ENCODE peak calls at places on chromosomes 2 and 18, in four cellular contexts. X is skeletal muscle cell; Z is effector memory CD4-positive, alpha-beta T cell; D is prostate gland. F is an unnamed sample.

GRCh38 chr2:76478636-76479035 is 767.9 kb upstream of the GCFC2 start:
- DNase-seq in X (no peak), Z (no peak), D (no peak), F (no peak)

GRCh38 chr2:153416071-153416470 is 62.5 kb downstream of the RPRM start:
- DNase-seq in X (no peak), Z (no peak), D (no peak), F (no peak)

GRCh38 chr18:55579471-55579870 is 8.5 kb downstream of the TCF4 start:
- DNase-seq in X (no peak), Z (no peak), D (no peak), F (no peak)

GRCh38 chr2:241072553-241073165 is 29.4 kb downstream of the MTERF4 start:
- DNase-seq in X (no peak), Z (no peak), D (no peak), F (no peak)

GRCh38 chr2:151029406-151030157 is 232.1 kb downstream of the RBM43 start:
- DNase-seq in X (peak; percentile 85), Z (no peak), D (no peak), F (no peak)

GRCh38 chr2:62284471-62284870 is 88.6 kb downstream of the B3GNT2 start:
- DNase-seq in X (no peak), Z (no peak), D (no peak), F (no peak)

GRCh38 chr2:116074161-116074560 is 1631.7 kb downstream of the DPP10 start:
- DNase-seq in X (no peak), Z (no peak), D (no peak), F (no peak)

GRCh38 chr2:109614715-109615636 is 812 bp downstream of the SOWAHC start:
- DNase-seq in X (no peak), Z (no peak), D (no peak), F (no peak)

GRCh38 chr18:79979843-79980242 is 8.5 kb downstream of the TXNL4A start:
- DNase-seq in X (no peak), Z (no peak), D (no peak), F (no peak)

GRCh38 chr2:66439291-66440010 is 4.5 kb downstream of the MEIS1 start:
- DNase-seq in X (no peak), Z (no peak), D (no peak), F (no peak)

GRCh38 chr2:17813015-17813741 is 3.1 kb upstream of the MSGN1 start:
- DNase-seq in X (no peak), Z (no peak), D (peak; percentile 66), F (no peak)

GRCh38 chr2:142140434-142140845 is 9.6 kb upstream of the LRP1B start:
- DNase-seq in X (no peak), Z (no peak), D (no peak), F (no peak)

GRCh38 chr2:61353909-61354308 is 117.0 kb downstream of the USP34 start:
- DNase-seq in X (no peak), Z (no peak), D (no peak), F (no peak)

GRCh38 chr18:12287131-12287681 is 20.8 kb upstream of the TUBB6 start:
- DNase-seq in X (no peak), Z (no peak), D (no peak), F (no peak)

GRCh38 chr2:43899589-43899988 is 60.8 kb downstream of the ABCG8 start:
- DNase-seq in X (no peak), Z (no peak), D (no peak), F (no peak)

GRCh38 chr2:120443946-120444345 is 98.0 kb downstream of the INHBB start:
- DNase-seq in X (no peak), Z (no peak), D (no peak), F (no peak)

GRCh38 chr2:16068233-16068940 is 128.0 kb downstream of the MYCN start:
- DNase-seq in X (no peak), Z (no peak), D (no peak), F (no peak)

GRCh38 chr18:29874519-29875098 is 1167.9 kb downstream of the DSC3 start:
- DNase-seq in X (no peak), Z (no peak), D (no peak), F (no peak)

GRCh38 chr2:101327863-101328394 is 19.4 kb upstream of the RNF149 start:
- DNase-seq in X (no peak), Z (no peak), D (peak; percentile 90), F (no peak)

GRCh38 chr2:149152597-149152996 is 114.1 kb downstream of the LYPD6B start:
- DNase-seq in X (no peak), Z (no peak), D (no peak), F (no peak)

GRCh38 chr2:150586858-150587257 is 99.4 kb upstream of the RND3 start:
- DNase-seq in X (no peak), Z (no peak), D (no peak), F (no peak)

GRCh38 chr2:74695663-74696062 is 41.6 kb downstream of the SEMA4F start:
- DNase-seq in X (no peak), Z (no peak), D (no peak), F (no peak)

GRCh38 chr2:9095690-9096089 is 92.2 kb upstream of the MBOAT2 start:
- DNase-seq in X (no peak), Z (no peak), D (no peak), F (peak; percentile 66)

GRCh38 chr2:20048488-20049443 is 2.7 kb downstream of the LAPTM4A start:
- DNase-seq in X (no peak), Z (no peak), D (no peak), F (no peak)

GRCh38 chr2:240596491-240596931 is 10.0 kb downstream of the CAPN10 start:
- DNase-seq in X (no peak), Z (no peak), D (peak; percentile 74), F (peak; percentile 43)

GRCh38 chr2:47771211-47771610 is 11.7 kb upstream of the MSH6 start:
- DNase-seq in X (peak; percentile 88), Z (no peak), D (no peak), F (no peak)

GRCh38 chr2:14941151-14941631 is 308.7 kb downstream of the LRATD1 start:
- DNase-seq in X (no peak), Z (no peak), D (no peak), F (no peak)

GRCh38 chr18:5294618-5295230 is 802 bp downstream of the ZBTB14 start:
- DNase-seq in X (no peak), Z (peak; percentile 60), D (peak; percentile 38), F (no peak)

GRCh38 chr2:207153266-207153990 is 12.3 kb downstream of the KLF7 start:
- DNase-seq in X (no peak), Z (no peak), D (no peak), F (no peak)

GRCh38 chr2:25339791-25340339 is 1.9 kb downstream of the DNMT3A start:
- DNase-seq in X (no peak), Z (no peak), D (peak; percentile 30), F (peak; percentile 71)

GRCh38 chr2:59354498-59354897 is 1113.4 kb upstream of the FANCL start:
- DNase-seq in X (no peak), Z (no peak), D (no peak), F (no peak)

GRCh38 chr2:17470855-17471641 is 47.2 kb downstream of the RAD51AP2 start:
- DNase-seq in X (no peak), Z (no peak), D (no peak), F (no peak)

GRCh38 chr2:88857951-88858406 is 166.5 kb downstream of the RPIA start:
- DNase-seq in X (peak; percentile 19), Z (no peak), D (no peak), F (peak; percentile 60)

GRCh38 chr18:61855992-61856378 is 36.8 kb downstream of the RNF152 start:
- DNase-seq in X (no peak), Z (no peak), D (no peak), F (no peak)

GRCh38 chr18:69217271-69217670 is 183.4 kb upstream of the DOK6 start:
- DNase-seq in X (no peak), Z (no peak), D (no peak), F (no peak)

GRCh38 chr18:75129717-75130477 is 79.0 kb downstream of the PTGR3 start:
- DNase-seq in X (no peak), Z (no peak), D (no peak), F (peak; percentile 33)
- H3K4me3 ChIP-seq in X (no peak overlapping the region), Z (no peak overlapping the region), D (no peak overlapping the region), F (no peak overlapping the region)

DNA sequence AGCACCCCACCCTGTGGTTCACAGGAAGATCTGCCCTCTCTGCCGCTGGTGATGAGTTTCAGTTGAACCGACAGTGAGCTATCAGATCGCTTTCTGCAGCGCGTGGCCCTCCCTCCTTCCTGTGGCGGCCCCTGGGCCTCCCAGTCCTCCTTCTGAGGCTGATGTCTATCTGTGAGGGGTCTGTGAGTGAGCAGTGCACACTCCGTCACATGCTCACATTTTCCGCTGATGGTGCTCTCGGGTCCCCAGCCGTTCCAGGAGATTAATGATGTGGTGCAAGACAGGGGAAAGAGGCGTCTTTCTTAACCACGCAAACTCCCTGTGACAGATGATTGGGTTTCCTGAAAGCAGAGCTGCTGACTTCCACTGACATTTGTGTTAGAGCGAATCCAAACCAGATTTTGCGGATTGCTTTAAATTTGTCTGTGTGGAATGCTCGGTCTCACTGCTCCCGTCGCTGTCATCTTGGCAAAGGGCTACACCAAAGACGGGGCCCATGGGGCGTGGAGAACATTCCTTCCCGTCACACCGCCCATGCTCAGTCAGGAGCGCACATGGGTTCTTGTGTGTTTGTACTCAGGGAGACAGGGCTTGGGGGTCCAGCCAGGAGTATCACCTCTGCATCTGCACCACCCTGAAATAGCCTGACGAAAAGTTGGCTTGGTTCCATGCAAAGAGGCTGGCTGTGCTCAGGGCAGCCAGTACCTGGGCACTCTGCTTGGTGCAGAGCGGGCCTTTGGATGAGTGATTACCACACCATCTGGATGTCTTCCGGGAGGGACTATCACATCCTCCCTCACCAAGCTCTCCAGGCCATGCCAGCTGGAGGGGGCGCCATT is 154.7 kb upstream of the HS6ST1 start:
- DNase-seq in X (peak; percentile 14), Z (no peak), D (peak; percentile 42), F (no peak)
- H3K4me3 ChIP-seq in X (no peak overlapping the region), Z (no peak overlapping the region), D (no peak overlapping the region), F (peak overlapping the region; percentile 8)

DNA sequence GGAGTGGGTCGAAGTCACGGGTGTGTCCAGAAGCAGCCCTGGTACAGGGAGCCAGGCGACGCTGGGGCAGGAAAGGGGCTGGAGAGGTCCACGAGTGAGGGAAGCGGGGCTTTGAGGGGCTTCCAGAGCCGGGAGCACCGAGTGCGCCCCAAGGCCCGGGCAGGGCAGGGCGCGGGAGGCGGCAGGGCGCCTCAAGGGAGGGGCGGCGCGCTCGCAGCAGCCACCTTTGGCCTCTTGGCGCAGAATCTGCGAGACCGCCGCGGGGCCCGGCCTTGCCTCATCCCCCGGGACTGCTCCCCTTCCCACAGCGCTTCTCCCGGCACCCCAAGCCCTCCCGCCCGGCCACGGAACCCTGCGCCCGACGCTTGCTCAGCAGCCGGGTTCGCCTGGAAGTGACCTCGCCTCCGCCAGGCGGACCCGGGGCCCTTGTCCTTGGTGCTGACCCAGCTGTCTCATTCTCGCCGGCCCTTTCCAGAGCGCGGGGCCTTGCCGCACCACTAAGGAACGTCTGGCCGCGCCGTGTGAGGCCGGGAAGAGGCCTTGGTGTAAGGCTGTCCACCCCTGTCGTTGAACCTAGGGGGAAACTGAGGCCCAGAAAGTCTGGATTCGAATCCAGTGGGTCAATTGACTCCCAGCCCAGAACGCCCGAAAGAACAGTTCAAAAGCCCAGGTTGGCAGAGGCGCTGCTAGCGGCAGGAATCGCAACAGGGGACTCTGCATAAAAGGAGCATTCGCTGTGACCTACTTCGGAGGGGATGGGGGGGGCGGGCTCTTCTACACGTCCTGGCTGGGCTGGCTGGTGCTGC is 584 bp upstream of the DNER start:
- DNase-seq in X (peak; percentile 19), Z (no peak), D (peak; percentile 14), F (peak; percentile 52)
- H3K4me3 ChIP-seq in X (peak overlapping the region; percentile 53), Z (peak overlapping the region; percentile 59), D (peak overlapping the region; percentile 41), F (peak overlapping the region; percentile 41)

GRCh38 chr18:44731160-44731865 is 50.6 kb downstream of the SETBP1 start:
- DNase-seq in X (no peak), Z (no peak), D (no peak), F (peak; percentile 50)

GRCh38 chr18:44733754-44734465 is 53.2 kb downstream of the SETBP1 start:
- DNase-seq in X (no peak), Z (no peak), D (no peak), F (no peak)

GRCh38 chr18:44731866-44732555 is 51.3 kb downstream of the SETBP1 start:
- DNase-seq in X (no peak), Z (no peak), D (no peak), F (no peak)

GRCh38 chr18:44733069-44733753 is 52.5 kb downstream of the SETBP1 start:
- DNase-seq in X (peak; percentile 78), Z (no peak), D (no peak), F (no peak)

GRCh38 chr18:44732604-44733003 is 51.9 kb downstream of the SETBP1 start:
- DNase-seq in X (no peak), Z (no peak), D (peak; percentile 28), F (no peak)
- H3K4me3 ChIP-seq in X (no peak overlapping the region), Z (no peak overlapping the region), D (no peak overlapping the region), F (no peak overlapping the region)